ENCODE peak calls at places on chromosomes 13 and 19, in four cellular contexts. E is HL-60, I is GM12878, C is K562. H is an unnamed sample.

GRCh38 chr13:110017379-110017778 is 231.0 kb upstream of the IRS2 start:
- DNase-seq in I (no peak), E (no peak), C (no peak), H (no peak)

GRCh38 chr13:28655566-28655965 is 3.4 kb upstream of the POMP start:
- DNase-seq in E (no peak), I (no peak), C (no peak), H (no peak)

GRCh38 chr13:24216176-24216575 is 55.7 kb downstream of the SPATA13 start:
- DNase-seq in C (no peak), I (no peak), E (no peak), H (no peak)

GRCh38 chr19:39304701-39305571 is 8.7 kb downstream of the IFNL1 start:
- DNase-seq in I (no peak), C (peak; percentile 30), E (no peak), H (no peak)

GRCh38 chr19:645912-646797 is 6.5 kb downstream of the FGF22 start:
- DNase-seq in C (no peak), I (no peak), E (no peak), H (no peak)

GRCh38 chr13:45511310-45512147 is 46.8 kb downstream of the COG3 start:
- DNase-seq in C (peak; percentile 67), I (peak; percentile 24), E (peak; percentile 39), H (peak; percentile 34)

GRCh38 chr13:46321494-46322225 is 65.4 kb downstream of the RUBCNL start:
- DNase-seq in E (peak; percentile 82), C (peak; percentile 68), I (peak; percentile 24), H (peak; percentile 47)

GRCh38 chr13:20465218-20465879 is 60.3 kb downstream of the CRYL1 start:
- DNase-seq in C (no peak), I (no peak), E (no peak), H (no peak)

GRCh38 chr19:3656073-3656746 is 29.6 kb upstream of the CACTIN start:
- DNase-seq in I (no peak), E (no peak), C (no peak), H (no peak)

GRCh38 chr19:32373614-32374295 is 28.3 kb downstream of the ZNF507 start:
- DNase-seq in E (no peak), I (no peak), C (peak; percentile 91), H (no peak)

GRCh38 chr13:85261757-85262346 is 537.4 kb downstream of the SLITRK6 start:
- DNase-seq in C (no peak), I (no peak), E (no peak), H (no peak)

DNA sequence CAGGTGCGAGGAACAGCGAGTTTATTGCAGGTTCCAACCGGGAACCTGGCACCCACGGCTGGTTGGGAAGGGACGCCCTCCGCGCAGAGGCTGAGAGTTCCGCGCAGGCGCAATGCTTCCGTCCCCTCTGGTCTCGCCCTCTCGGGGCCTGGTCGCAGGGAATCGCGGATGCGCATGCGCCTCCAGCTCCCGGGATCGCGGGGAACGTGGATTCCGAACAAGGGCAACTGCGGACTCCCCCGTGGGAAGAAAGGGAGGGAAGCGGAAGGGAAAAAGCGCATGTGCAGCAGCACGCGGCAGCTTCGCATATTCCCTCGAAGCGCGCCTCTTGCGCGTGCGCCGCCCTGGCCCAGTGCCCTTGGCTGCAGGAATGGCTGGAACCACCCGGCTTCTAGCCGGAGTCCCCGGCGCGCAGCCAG is 1.1 kb downstream of the TSSK6 start:
- DNase-seq in C (no peak), E (no peak), I (no peak), H (no peak)
- TF ChIP-seq SPI1 in C (no peak), E (no peak), I (no peak), H (no peak)

GRCh38 chr13:39251340-39251739 is 213.1 kb downstream of the NHLRC3 start:
- DNase-seq in I (no peak), C (no peak), E (no peak), H (no peak)

GRCh38 chr13:39254606-39255005 is 216.3 kb downstream of the NHLRC3 start:
- DNase-seq in E (no peak), I (no peak), C (no peak), H (no peak)

GRCh38 chr13:39249971-39250370 is 211.7 kb downstream of the NHLRC3 start:
- DNase-seq in C (no peak), E (no peak), I (no peak), H (no peak)

GRCh38 chr13:39250440-39250839 is 212.2 kb downstream of the NHLRC3 start:
- DNase-seq in I (no peak), E (no peak), C (no peak), H (no peak)

GRCh38 chr13:39253774-39254173 is 215.5 kb downstream of the NHLRC3 start:
- DNase-seq in E (no peak), C (no peak), I (no peak), H (no peak)
- TF ChIP-seq SPI1 in E (no peak), C (no peak), I (no peak), H (no peak)

GRCh38 chr13:74039154-74039553 is 95.0 kb downstream of the KLF12 start:
- DNase-seq in E (no peak), C (no peak), I (no peak), H (no peak)

GRCh38 chr13:74039667-74040066 is 94.5 kb downstream of the KLF12 start:
- DNase-seq in C (no peak), I (no peak), E (no peak), H (no peak)

GRCh38 chr13:74037762-74038161 is 96.4 kb downstream of the KLF12 start:
- DNase-seq in E (no peak), I (no peak), C (no peak), H (no peak)

GRCh38 chr13:74036373-74036772 is 97.8 kb downstream of the KLF12 start:
- DNase-seq in C (no peak), I (no peak), E (no peak), H (no peak)

GRCh38 chr13:74040200-74040599 is 94.0 kb downstream of the KLF12 start:
- DNase-seq in I (no peak), C (peak; percentile 14), E (no peak), H (peak; percentile 19)
- TF ChIP-seq SPI1 in I (no peak), C (no peak), E (no peak), H (no peak)

DNA sequence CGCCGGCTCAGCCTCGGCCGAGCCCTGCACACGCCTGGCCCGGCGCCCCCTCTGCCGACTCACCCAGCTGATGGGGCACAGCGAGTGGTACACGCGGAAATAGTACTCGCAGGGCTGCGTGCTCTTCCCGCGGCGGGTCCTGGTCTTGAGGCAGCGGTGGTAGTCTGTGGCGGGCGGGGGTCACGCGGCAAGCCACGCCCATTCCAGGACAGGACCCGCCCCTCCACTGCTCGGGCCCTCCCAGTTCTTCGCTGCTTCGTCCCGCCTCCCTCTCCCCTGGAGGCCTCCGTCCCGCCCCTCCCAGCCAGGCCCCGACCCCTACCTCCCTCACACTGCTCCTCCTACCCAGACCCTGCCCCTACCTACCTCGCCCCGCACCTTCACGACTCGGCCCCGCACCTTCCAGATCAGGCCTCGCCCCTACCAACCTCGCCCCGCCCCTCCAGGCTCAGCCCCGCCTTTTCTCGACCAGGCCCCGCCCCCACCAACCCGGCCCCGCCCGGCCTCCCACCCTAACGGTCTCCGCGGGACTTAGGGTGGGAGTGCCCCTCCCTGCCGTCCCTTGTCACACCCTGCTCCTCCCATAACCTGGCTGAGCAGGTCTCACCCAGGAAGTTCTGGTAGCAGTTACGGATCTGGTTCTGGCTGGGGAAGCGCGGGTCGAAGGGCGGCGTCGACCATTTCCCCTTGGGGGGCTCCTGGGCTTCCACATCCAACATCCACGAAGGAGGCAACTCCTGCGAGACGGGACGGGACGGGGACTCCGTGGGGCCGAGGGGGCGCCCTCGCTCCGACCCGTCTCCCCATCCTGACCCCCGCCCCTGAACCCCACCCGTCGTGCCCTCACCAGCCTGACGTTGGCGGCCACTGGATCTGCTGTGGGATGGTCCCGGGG is 469 bp downstream of the COX6B2 start:
- DNase-seq in I (no peak), C (peak; percentile 82), E (no peak), H (peak; percentile 95)
- TF ChIP-seq SPI1 in I (no peak), C (no peak), E (no peak), H (no peak)